ENCODE peak calls at places on chromosome 11, in five cellular contexts. H is PC-9; G is A549; Q is uterus; U is CD8-positive, alpha-beta T cell. R is an unnamed sample.

GRCh38 chr11:62880231-62880802 is 379 bp upstream of the SLC3A2 start:
- DNase-seq in U (no peak), Q (peak), G (peak), H (peak), R (no peak)

GRCh38 chr11:58757449-58757848 is 25.7 kb upstream of the GLYAT start:
- DNase-seq in H (no peak), Q (no peak), G (no peak), U (no peak), R (no peak)

GRCh38 chr11:117604349-117604995 is 192.5 kb downstream of the DSCAML1 start:
- DNase-seq in U (no peak), G (no peak), Q (no peak), H (no peak), R (no peak)

GRCh38 chr11:117860139-117860538 is 16.3 kb downstream of the FXYD6 start:
- DNase-seq in G (no peak), Q (peak), U (no peak), H (no peak), R (no peak)

GRCh38 chr11:58055806-58056401 is 25.2 kb downstream of the OR6Q1 start:
- DNase-seq in U (no peak), Q (no peak), G (no peak), H (no peak), R (no peak)

GRCh38 chr11:119688362-119688761 is 40.6 kb downstream of the NECTIN1 start:
- DNase-seq in G (no peak), Q (no peak), U (no peak), H (no peak), R (no peak)

GRCh38 chr11:119340335-119341221 is at the start of gene C1QTNF5:
- DNase-seq in G (no peak), U (no peak), Q (peak), H (no peak), R (no peak)

GRCh38 chr11:112344040-112344413 is 83.4 kb upstream of the PLET1 start:
- DNase-seq in H (peak), G (no peak), U (no peak), Q (no peak), R (no peak)

GRCh38 chr11:35639591-35640179 is 21.4 kb downstream of the FJX1 start:
- DNase-seq in G (no peak), U (no peak), H (peak), Q (no peak), R (no peak)

GRCh38 chr11:134450186-134450585 is 38.1 kb upstream of the B3GAT1 start:
- DNase-seq in H (no peak), Q (no peak), U (no peak), G (no peak), R (no peak)

GRCh38 chr11:134394311-134394710 is 17.7 kb downstream of the B3GAT1 start:
- DNase-seq in Q (no peak), U (no peak), H (no peak), G (no peak), R (no peak)

GRCh38 chr11:77073328-77074001 is 6.7 kb downstream of the CAPN5 start:
- DNase-seq in H (peak), U (no peak), G (peak), Q (peak), R (no peak)

GRCh38 chr11:64339754-64340408 is at the start of gene CCDC88B:
- DNase-seq in H (no peak), U (peak), G (no peak), Q (no peak), R (peak)

GRCh38 chr11:78478536-78478935 is 60.9 kb upstream of the GAB2 start:
- DNase-seq in H (no peak), U (no peak), Q (no peak), G (no peak), R (no peak)

GRCh38 chr11:103959279-103959930 is 77.0 kb upstream of the DDI1 start:
- DNase-seq in U (no peak), Q (no peak), G (peak), H (no peak), R (no peak)

GRCh38 chr11:124108158-124108557 is 7.1 kb upstream of the VWA5A start:
- DNase-seq in Q (no peak), G (peak), H (no peak), U (no peak), R (no peak)

GRCh38 chr11:25838918-25839611 is 492.9 kb upstream of the ANO3 start:
- DNase-seq in Q (no peak), H (no peak), G (no peak), U (no peak), R (no peak)

GRCh38 chr11:17410606-17411379 is 22.3 kb upstream of the KCNJ11 start:
- DNase-seq in Q (peak), U (no peak), G (no peak), H (no peak), R (no peak)

GRCh38 chr11:15673408-15673811 is 558.7 kb downstream of the INSC start:
- DNase-seq in U (no peak), H (no peak), Q (no peak), G (no peak), R (no peak)

GRCh38 chr11:118859995-118860394 is 23.7 kb upstream of the CXCR5 start:
- DNase-seq in U (no peak), G (no peak), H (peak), Q (no peak), R (no peak)

DNA sequence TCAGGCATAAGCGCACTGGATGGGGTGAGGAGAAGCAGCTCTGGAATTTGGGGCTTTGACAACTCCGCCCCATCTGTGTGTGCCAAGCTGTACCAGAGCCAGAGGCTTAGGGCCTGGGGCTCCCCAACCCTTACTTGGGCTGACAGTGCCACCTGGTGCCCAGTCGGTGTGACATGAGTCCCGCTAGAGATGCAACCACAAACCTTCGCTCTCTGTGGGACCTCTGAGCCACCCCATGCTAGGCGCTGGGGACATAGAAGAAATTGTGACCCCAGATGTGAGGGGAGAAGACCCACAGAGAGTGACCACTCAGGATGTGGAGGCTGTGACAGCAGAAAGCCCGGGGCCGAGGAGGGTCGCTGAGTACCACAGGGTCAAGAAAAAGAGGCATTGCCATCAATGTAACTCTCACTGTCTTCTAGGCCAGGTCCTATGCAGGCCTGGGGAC is 36.0 kb upstream of the FCHSD2 start:
- DNase-seq in U (peak), H (peak), G (peak), Q (peak), R (peak)
- H3K27ac ChIP-seq in U (no peak), H (no peak), G (no peak), Q (peak), R (no peak)

DNA sequence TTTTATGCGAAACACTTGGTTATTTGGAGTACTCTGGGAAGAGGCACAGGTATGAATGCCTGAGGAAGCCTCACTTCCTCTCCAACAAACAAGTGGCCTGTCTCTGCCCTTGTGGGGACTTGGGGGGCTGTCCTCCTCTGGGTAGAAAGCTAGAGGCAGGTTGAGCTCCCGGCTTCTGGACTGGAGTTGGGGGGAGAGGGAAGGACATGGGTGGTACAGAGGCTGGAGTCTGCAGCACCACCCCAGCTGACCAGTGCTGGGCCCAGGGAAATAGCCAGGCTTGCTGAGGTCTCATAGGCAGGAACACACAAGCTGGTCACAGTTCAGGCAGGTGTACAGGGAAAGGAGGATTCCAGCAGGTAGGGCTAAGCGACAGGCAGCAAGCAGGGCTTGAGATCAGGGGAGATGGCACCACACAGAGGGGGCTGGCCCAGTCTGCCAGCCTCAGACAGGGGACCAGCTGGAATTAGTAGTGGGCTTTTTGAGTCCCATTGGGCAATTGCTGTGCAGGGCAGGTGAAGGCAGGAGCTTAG is 135.3 kb upstream of the TEAD1 start:
- DNase-seq in H (no peak), U (no peak), G (no peak), Q (peak), R (no peak)
- H3K27ac ChIP-seq in H (peak), U (no peak), G (peak), Q (peak), R (no peak)

DNA sequence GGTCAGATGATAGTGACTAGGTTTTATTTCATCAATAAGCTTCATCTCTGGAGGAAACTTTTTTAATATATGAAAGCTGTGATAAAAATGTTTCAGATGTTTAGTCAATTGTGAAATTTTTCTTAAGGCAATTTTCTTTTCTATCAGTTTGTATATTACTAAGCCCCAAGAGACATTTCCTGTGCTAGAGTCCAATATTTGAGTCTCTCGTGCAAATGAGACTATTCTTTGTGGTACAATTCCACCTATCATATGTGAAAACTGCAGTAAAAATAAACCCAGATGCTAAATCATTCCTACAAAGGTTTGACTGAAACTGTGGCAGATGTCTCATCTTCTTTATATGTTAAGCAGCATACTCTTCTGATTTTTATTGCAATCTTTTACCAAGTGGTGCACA is 28.0 kb downstream of the CTR9 start:
- DNase-seq in U (no peak), H (no peak), Q (no peak), G (no peak), R (no peak)
- H3K27ac ChIP-seq in U (no peak), H (no peak), Q (peak), G (no peak), R (no peak)

DNA sequence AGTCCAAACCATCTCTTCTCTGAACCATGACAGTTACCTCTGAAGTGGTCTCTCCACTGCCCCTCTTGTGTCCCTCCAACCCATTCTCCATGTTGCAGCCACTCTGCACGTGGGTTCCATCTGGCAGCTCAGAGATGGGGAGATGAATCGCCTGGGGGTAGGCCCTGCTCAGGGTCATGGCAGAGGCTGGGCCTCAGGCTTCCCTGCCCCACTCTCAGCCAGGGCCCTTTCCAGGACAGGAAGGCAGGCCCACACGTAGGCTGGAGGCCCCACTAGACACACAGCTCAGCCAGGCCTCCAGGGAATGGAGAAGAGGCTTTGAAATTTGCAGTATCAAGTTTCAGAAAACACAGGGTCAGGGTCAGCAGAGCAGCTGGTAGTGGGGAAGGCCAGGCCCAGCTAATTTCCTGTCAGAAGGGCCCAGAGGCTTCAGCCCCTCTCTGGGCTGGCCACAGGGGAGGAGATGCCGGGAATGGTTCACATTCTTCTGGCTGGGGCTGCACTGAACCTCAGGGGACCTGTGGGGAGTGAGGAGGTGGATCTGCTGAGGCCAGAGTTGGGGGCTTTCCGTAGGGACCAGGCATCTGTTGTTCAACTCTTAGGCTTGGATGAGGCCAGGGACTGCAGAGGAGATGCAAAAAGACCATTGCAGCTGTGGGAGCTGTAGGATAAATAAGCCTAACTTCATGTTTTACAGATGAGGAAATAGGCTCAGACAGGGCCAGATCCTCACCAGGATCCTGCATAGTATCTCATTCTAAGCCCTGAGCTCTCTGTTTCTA is 101.6 kb downstream of the SWAP70 start:
- DNase-seq in G (no peak), H (no peak), U (no peak), Q (peak), R (no peak)
- H3K27ac ChIP-seq in G (no peak), H (no peak), U (no peak), Q (peak), R (no peak)

GRCh38 chr11:2523821-2524391 is 79.1 kb downstream of the KCNQ1 start:
- DNase-seq in Q (no peak), H (no peak), U (no peak), G (no peak), R (no peak)
- H3K27ac ChIP-seq in Q (no peak), H (no peak), U (no peak), G (no peak), R (no peak)

DNA sequence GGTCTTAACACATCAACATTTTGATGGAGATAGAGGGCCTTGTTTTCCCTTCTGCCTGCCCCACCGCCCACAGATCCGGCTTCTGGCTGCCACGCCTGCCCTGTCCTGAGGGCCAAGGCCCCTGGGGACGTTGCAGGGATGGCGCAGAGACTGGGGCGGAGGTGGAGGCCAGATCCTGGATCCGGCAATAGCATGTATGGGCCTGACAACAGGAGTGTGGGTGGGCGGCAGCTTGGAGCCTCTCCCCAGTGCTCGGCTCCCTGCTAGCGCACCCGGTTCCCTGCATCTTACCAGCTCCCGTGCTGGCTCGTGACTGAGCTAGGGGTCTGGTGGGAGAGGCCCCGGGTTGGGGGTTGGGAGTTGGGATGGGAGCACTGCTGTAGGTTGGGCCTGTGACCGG is 95.6 kb downstream of the ZBTB16 start:
- DNase-seq in G (no peak), H (no peak), Q (no peak), U (no peak), R (no peak)
- H3K27ac ChIP-seq in G (peak), H (no peak), Q (peak), U (no peak), R (no peak)

DNA sequence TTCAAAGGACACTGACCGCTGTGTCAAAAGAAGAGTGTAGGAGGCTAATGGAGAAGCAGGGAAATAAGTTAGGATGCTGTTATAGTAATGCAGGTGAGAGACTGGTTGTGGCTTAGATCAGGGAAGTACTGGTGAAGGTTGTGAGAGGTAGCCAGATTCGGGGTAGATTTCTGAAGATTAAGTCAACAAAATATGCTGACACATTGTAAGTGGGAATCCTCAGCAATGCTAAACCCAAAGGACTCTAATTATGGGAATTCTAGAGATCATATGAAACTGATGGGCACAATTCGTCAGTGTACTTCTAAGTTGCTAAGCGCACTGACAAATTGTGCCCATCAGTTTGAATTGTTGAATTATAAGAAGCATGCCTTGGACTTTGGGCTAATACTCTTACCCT is 10.0 kb downstream of the ZNF143 start:
- DNase-seq in H (no peak), Q (no peak), G (no peak), U (no peak), R (no peak)
- H3K27ac ChIP-seq in H (no peak), Q (no peak), G (no peak), U (no peak), R (no peak)

GRCh38 chr11:65378208-65378927 is 4.1 kb downstream of the SLC25A45 start:
- DNase-seq in Q (no peak), U (peak), H (no peak), G (peak), R (no peak)
- H3K27ac ChIP-seq in Q (no peak), U (no peak), H (no peak), G (peak), R (no peak)

GRCh38 chr11:69003301-69003865 is 9.7 kb downstream of the MRGPRF start:
- DNase-seq in Q (peak), U (no peak), H (no peak), G (no peak), R (no peak)

GRCh38 chr11:69001301-69002081 is 11.6 kb downstream of the MRGPRF start:
- DNase-seq in Q (peak), U (no peak), G (no peak), H (no peak), R (no peak)

GRCh38 chr11:69000831-69001245 is 12.2 kb downstream of the MRGPRF start:
- DNase-seq in G (peak), H (peak), U (no peak), Q (peak), R (no peak)

GRCh38 chr11:69002743-69003231 is 10.3 kb downstream of the MRGPRF start:
- DNase-seq in H (no peak), U (no peak), Q (peak), G (no peak), R (no peak)

DNA sequence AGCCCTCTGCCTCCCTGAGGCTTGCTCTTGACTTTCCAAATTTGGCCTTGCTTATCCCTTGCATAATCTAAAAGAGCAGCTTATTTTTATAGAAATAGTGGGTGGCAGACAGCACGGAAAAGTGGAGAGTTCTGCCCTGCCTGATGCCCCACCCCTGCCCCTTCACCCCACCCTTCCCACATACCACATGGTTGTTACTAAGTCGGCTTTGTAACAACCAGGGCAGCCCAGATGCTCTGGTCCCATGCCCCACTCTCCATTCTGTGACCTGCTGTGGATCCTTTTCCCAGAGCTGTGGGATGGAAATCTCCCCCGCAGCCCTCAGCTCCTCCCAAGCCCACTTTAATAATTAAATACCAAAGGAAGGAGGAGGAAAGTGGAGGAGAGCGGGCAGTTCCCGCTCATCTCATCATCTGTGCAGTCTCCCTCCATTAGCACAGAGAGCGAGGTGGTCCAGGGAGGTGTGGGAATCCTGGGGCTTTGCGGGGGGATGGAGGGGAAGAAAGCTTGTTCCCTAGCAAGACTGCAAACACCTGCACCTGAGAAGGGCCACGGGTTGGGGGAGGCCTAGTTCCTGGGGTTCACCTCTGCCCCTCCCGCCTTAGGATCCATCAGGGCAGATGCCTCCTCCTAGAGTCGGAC is 10.8 kb downstream of the MRGPRF start:
- DNase-seq in G (no peak), Q (peak), U (no peak), H (no peak), R (no peak)
- H3K27ac ChIP-seq in G (no peak), Q (peak), U (no peak), H (no peak), R (no peak)

R was measured in effector memory CD4-positive, alpha-beta T cell.